ENCODE peak calls at places on chromosome 9, in four cellular contexts. K is NAMALWA, C is NCI-H446, T is C1 segment of cervical spinal cord. Y is an unnamed sample.

GRCh38 chr9:78005231-78006002 is 26.2 kb downstream of the GNAQ start:
- DNase-seq in K (no peak), C (no peak), T (no peak), Y (no peak)

GRCh38 chr9:121652037-121652837 is 803 bp downstream of the DAB2IP start:
- DNase-seq in K (no peak), C (no peak), T (no peak), Y (peak)

GRCh38 chr9:137095664-137096517 is 9.1 kb downstream of the MAN1B1 start:
- DNase-seq in K (peak), C (no peak), T (no peak), Y (no peak)

GRCh38 chr9:1201262-1201661 is 151.1 kb downstream of the DMRT2 start:
- DNase-seq in K (no peak), C (no peak), T (no peak), Y (no peak)

GRCh38 chr9:99778308-99778707 is 43.4 kb upstream of the NR4A3 start:
- DNase-seq in K (no peak), C (no peak), T (no peak), Y (no peak)

GRCh38 chr9:88874391-88874790 is 116.9 kb upstream of the S1PR3 start:
- DNase-seq in K (no peak), C (no peak), T (no peak), Y (no peak)

GRCh38 chr9:33884856-33885701 is 68.1 kb downstream of the UBE2R2 start:
- DNase-seq in K (no peak), C (peak), T (no peak), Y (no peak)

GRCh38 chr9:92480332-92480771 is 2.0 kb downstream of the ASPN start:
- DNase-seq in K (no peak), C (no peak), T (no peak), Y (no peak)

GRCh38 chr9:107624216-107624948 is 134.8 kb upstream of the KLF4 start:
- DNase-seq in K (no peak), C (no peak), T (no peak), Y (no peak)

Y was measured in WTC11.